ENCODE peak calls at places on chromosomes 7 and 10, in five cellular contexts. Y, Z, O, J and X are unnamed samples.
A peak's percentile ranks its signal among the peaks of the same experiment; 100 is the strongest.

GRCh38 chr7:47371733-47372368 is 210.1 kb downstream of the TNS3 start:
- DNase-seq in Y (no peak), Z (peak; percentile 92), O (peak; percentile 83), J (no peak), X (no peak)

GRCh38 chr10:60978287-60979115 is 34.5 kb upstream of the RHOBTB1 start:
- DNase-seq in Y (no peak), Z (no peak), O (no peak), J (no peak), X (no peak)

GRCh38 chr7:44087914-44088838 is 5.8 kb upstream of the POLM start:
- DNase-seq in Y (no peak), Z (no peak), O (peak; percentile 82), J (no peak), X (no peak)

GRCh38 chr7:44291066-44291732 is 34.2 kb downstream of the CAMK2B start:
- DNase-seq in Y (no peak), Z (peak; percentile 11), O (peak; percentile 39), J (no peak), X (peak; percentile 16)

GRCh38 chr7:134364619-134365037 is 47.9 kb upstream of the SLC35B4 start:
- DNase-seq in Y (no peak), Z (no peak), O (no peak), J (no peak), X (no peak)

GRCh38 chr7:149885191-149886017 is 11.6 kb downstream of the ATP6V0E2 start:
- DNase-seq in Y (no peak), Z (no peak), O (no peak), J (no peak), X (no peak)

GRCh38 chr7:150379590-150380379 is 655 bp downstream of the ZNF775 start:
- DNase-seq in Y (no peak), Z (no peak), O (peak; percentile 72), J (no peak), X (no peak)

GRCh38 chr7:1595027-1595426 is 25.2 kb upstream of the PSMG3 start:
- DNase-seq in Y (no peak), Z (no peak), O (no peak), J (no peak), X (no peak)

GRCh38 chr7:45136106-45137060 is 21.2 kb upstream of the RAMP3 start:
- DNase-seq in Y (peak; percentile 41), Z (peak; percentile 62), O (peak; percentile 86), J (peak; percentile 71), X (peak; percentile 57)

GRCh38 chr7:155916926-155917655 is 104.8 kb upstream of the SHH start:
- DNase-seq in Y (no peak), Z (no peak), O (no peak), J (no peak), X (no peak)

GRCh38 chr7:96076350-96076707 is 245.6 kb downstream of the SLC25A13 start:
- DNase-seq in Y (no peak), Z (no peak), O (no peak), J (no peak), X (no peak)

GRCh38 chr10:28858641-28859040 is 181.3 kb downstream of the BAMBI start:
- DNase-seq in Y (no peak), Z (no peak), O (no peak), J (no peak), X (no peak)

GRCh38 chr7:134016223-134016941 is 110.8 kb upstream of the LRGUK start:
- DNase-seq in Y (no peak), Z (peak; percentile 16), O (peak; percentile 67), J (peak; percentile 22), X (no peak)

GRCh38 chr7:113710310-113711106 is 208.3 kb downstream of the PPP1R3A start:
- DNase-seq in Y (peak; percentile 44), Z (peak; percentile 20), O (peak; percentile 46), J (peak; percentile 86), X (peak; percentile 52)

GRCh38 chr7:49297958-49298357 is 373.6 kb downstream of the CDC14C start:
- DNase-seq in Y (no peak), Z (no peak), O (no peak), J (no peak), X (no peak)

GRCh38 chr10:32017044-32017443 is 39.2 kb downstream of the KIF5B start:
- DNase-seq in Y (no peak), Z (no peak), O (no peak), J (no peak), X (no peak)
- TF ChIP-seq CTCF in Y (no peak), Z (no peak), O (peak; percentile 16), J (no peak), X (no peak)

GRCh38 chr10:89224697-89225443 is 17.8 kb upstream of the CH25H start:
- DNase-seq in Y (no peak), Z (no peak), O (no peak), J (no peak), X (no peak)
- TF ChIP-seq POLR2AphosphoS5 in Y (no peak), Z (no peak), O (no peak), J (no peak), X (no peak)

GRCh38 chr7:18175801-18176450 is 148.3 kb upstream of the PRPS1L1 start:
- DNase-seq in Y (no peak), Z (no peak), O (no peak), J (no peak), X (no peak)
- H3K4me3 ChIP-seq in Y (no peak overlapping the region), Z (no peak overlapping the region), O (no peak overlapping the region), J (no peak overlapping the region), X (no peak overlapping the region)

DNA sequence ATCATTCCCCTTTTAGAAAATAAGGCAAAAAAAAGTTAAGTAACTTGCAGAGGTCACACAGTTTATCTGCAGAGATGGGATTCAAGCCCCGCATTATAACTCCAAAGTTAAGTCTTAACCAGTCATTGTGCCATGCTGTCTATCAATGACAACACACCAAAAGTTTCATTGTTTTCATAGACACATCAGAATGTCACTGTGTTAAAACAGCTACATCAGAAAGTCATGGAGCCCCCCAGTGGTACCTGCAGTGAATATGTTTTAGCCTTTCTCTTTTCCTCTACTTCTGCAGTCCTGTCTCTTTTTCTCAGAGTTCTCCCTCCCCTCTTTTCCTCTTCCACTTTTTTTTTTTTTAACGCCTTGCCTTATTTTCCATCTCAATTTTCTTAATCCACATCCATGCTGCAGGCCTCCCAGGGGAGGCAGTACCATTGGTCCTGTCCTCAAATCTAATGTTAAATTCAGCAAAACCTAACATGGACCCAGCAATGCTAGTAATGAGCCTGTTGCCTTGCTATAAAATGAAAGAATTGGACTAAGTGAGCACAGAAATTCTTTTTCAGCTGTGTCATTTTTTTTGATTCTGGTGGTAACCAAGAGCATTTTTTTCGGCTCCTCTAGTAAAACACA is 3.8 kb upstream of the NRCAM start:
- DNase-seq in Y (no peak), Z (no peak), O (peak; percentile 66), J (no peak), X (peak; percentile 22)
- TF ChIP-seq CTCF in Y (peak; percentile 50), Z (no peak), O (peak; percentile 75), J (peak; percentile 56), X (peak; percentile 40)

GRCh38 chr7:22193361-22194016 is 163.5 kb downstream of the RAPGEF5 start:
- DNase-seq in Y (no peak), Z (no peak), O (no peak), J (no peak), X (no peak)
- TF ChIP-seq POLR2AphosphoS5 in Y (no peak), Z (no peak), O (no peak), J (no peak), X (no peak)

GRCh38 chr7:142961595-142961972 is 579 bp downstream of the KEL start:
- DNase-seq in Y (no peak), Z (no peak), O (no peak), J (no peak), X (no peak)
- H3K4me3 ChIP-seq in Y (no peak overlapping the region), Z (no peak overlapping the region), O (no peak overlapping the region), J (no peak overlapping the region), X (no peak overlapping the region)

GRCh38 chr10:21989453-21990154 is 13.9 kb downstream of the DNAJC1 start:
- DNase-seq in Y (no peak), Z (peak; percentile 39), O (peak; percentile 62), J (no peak), X (no peak)
- TF ChIP-seq CTCF in Y (peak; percentile 65), Z (peak; percentile 46), O (peak; percentile 57), J (peak; percentile 73), X (no peak)

GRCh38 chr7:154721086-154721485 is 281.8 kb downstream of the PAXIP1 start:
- DNase-seq in Y (no peak), Z (no peak), O (no peak), J (no peak), X (no peak)

GRCh38 chr7:154729056-154729455 is 273.9 kb downstream of the PAXIP1 start:
- DNase-seq in Y (no peak), Z (no peak), O (no peak), J (no peak), X (no peak)

DNA sequence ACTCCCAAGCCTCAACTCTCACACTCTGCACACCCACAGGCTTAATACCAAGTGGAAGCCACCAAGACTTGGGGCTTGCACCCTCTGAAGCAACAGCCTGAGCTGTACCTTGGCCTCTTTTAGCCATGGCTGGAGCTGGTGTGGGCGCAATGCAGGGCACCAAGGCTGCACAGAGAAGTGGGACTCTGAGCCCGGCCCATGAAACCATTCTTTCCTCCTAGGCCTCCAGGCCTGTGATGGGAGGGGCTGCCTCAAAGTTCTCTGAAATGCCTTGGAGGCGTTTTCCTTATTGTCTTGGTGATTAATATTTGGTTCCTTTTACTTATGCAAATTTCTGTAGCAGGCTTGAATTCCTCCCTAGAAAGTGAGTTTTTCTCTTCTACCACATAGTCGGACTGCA is 276.6 kb downstream of the PAXIP1 start:
- DNase-seq in Y (no peak), Z (no peak), O (no peak), J (no peak), X (no peak)
- TF ChIP-seq POLR2AphosphoS5 in Y (no peak), Z (no peak), O (no peak), J (no peak), X (no peak)